ENCODE peak calls at places on chromosomes 7 and 10, in eight cellular contexts. I, H, R, S, F, G, J and Q are unnamed samples.

GRCh38 chr7:85508642-85509429 is 322.0 kb upstream of the SEMA3D start:
- DNase-seq in I (no peak), H (no peak), R (no peak), S (no peak), F (peak; percentile 67), G (no peak), J (peak; percentile 64), Q (peak; percentile 54)

GRCh38 chr7:131606346-131607290 is 50.2 kb upstream of the PODXL start:
- DNase-seq in I (no peak), H (no peak), R (no peak), S (no peak), F (peak; percentile 47), G (no peak), J (no peak), Q (peak; percentile 90)

GRCh38 chr10:30736685-30737232 is 107.2 kb upstream of the LYZL2 start:
- DNase-seq in I (no peak), H (peak; percentile 61), R (no peak), S (peak; percentile 90), F (peak; percentile 92), G (peak; percentile 22), J (peak; percentile 100), Q (peak; percentile 61)

GRCh38 chr7:25675789-25676474 is 447.6 kb upstream of the NPVF start:
- DNase-seq in I (no peak), H (no peak), R (no peak), S (no peak), F (no peak), G (no peak), J (no peak), Q (no peak)

GRCh38 chr10:99523251-99523773 is 9.4 kb upstream of the NKX2-3 start:
- DNase-seq in I (peak; percentile 66), H (no peak), R (no peak), S (no peak), F (no peak), G (peak; percentile 58), J (no peak), Q (peak; percentile 93)

GRCh38 chr7:151895008-151895661 is 18.2 kb upstream of the PRKAG2 start:
- DNase-seq in I (no peak), H (no peak), R (no peak), S (no peak), F (peak; percentile 69), G (no peak), J (no peak), Q (peak; percentile 50)

GRCh38 chr10:11488126-11488525 is 123.3 kb downstream of the USP6NL start:
- DNase-seq in I (peak; percentile 40), H (no peak), R (no peak), S (no peak), F (no peak), G (no peak), J (peak; percentile 10), Q (peak; percentile 58)

GRCh38 chr7:139018910-139019309 is 16.9 kb downstream of the ZC3HAV1L start:
- DNase-seq in I (no peak), H (no peak), R (no peak), S (no peak), F (no peak), G (no peak), J (no peak), Q (no peak)

GRCh38 chr7:7911756-7912155 is 56.8 kb upstream of the GLCCI1 start:
- DNase-seq in I (no peak), H (no peak), R (no peak), S (no peak), F (no peak), G (no peak), J (no peak), Q (peak; percentile 61)